ENCODE peak calls at places on chromosomes 7 and 10, in five cellular contexts. M, Z, J, L and C are unnamed samples. For H3K4me1, the result is how much of the 10 kb centered on the place peaks cover.

GRCh38 chr10:2619927-2620326 is 447.4 kb upstream of the PFKP start:
- DNase-seq in M (no peak), Z (no peak), J (no peak), L (no peak), C (no peak)

GRCh38 chr10:88092975-88093374 is 229.6 kb downstream of the PTEN start:
- DNase-seq in M (peak), Z (no peak), J (no peak), L (no peak), C (no peak)

GRCh38 chr10:11300563-11300962 is 282.9 kb downstream of the CELF2 start:
- DNase-seq in M (no peak), Z (no peak), J (no peak), L (no peak), C (no peak)

GRCh38 chr10:93746844-93747284 is 10.9 kb upstream of the LGI1 start:
- DNase-seq in M (no peak), Z (peak), J (no peak), L (no peak), C (no peak)

GRCh38 chr7:13024323-13024722 is 336.9 kb downstream of the ARL4A start:
- DNase-seq in M (no peak), Z (no peak), J (no peak), L (no peak), C (no peak)

GRCh38 chr7:147298611-147299043 is 1182.0 kb downstream of the CNTNAP2 start:
- DNase-seq in M (no peak), Z (peak), J (no peak), L (no peak), C (no peak)

GRCh38 chr10:113947138-113948011 is 92.9 kb downstream of the NHLRC2 start:
- DNase-seq in M (no peak), Z (no peak), J (no peak), L (no peak), C (no peak)

GRCh38 chr7:126495739-126496138 is 757.0 kb downstream of the GRM8 start:
- DNase-seq in M (no peak), Z (no peak), J (no peak), L (no peak), C (no peak)

GRCh38 chr7:88293866-88294265 is 12.8 kb downstream of the STEAP4 start:
- DNase-seq in M (no peak), Z (no peak), J (no peak), L (no peak), C (no peak)

DNA sequence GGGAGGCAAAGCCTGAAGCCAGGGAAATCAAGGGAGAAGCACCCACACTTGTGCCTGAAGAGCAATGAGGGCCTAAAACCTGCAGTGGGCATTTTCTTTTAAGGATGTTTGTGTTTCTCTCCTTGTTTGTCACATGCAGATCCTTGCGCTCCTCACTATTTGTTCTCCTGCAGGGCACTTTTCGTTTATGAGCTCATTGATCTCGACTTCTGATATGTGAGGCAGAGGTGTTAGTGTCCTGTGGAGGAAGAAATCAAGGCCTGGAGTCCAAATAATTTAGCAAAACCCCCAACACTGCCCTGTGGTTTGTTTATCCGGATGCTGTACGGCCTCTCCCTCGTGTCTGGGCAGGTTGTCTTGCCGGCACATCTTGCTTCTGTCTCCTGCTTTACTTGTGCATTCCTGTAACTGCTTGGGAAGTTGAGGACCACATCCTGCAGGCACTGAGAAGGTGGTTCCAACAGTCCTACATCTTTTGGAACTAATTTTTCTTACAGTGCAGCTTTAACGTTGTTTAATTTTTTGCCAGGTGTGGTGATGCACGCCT is 13.7 kb downstream of the UBE3C start:
- DNase-seq in M (no peak), Z (no peak), J (no peak), L (no peak), C (no peak)
- H3K27ac ChIP-seq in M (no peak), Z (no peak), J (no peak), L (no peak), C (no peak)

GRCh38 chr10:14570800-14571199 is 203.9 kb downstream of the FAM107B start:
- DNase-seq in M (no peak), Z (no peak), J (no peak), L (no peak), C (no peak)

GRCh38 chr10:14566498-14566897 is 208.2 kb downstream of the FAM107B start:
- DNase-seq in M (no peak), Z (no peak), J (no peak), L (no peak), C (no peak)

GRCh38 chr10:14567421-14567820 is 207.3 kb downstream of the FAM107B start:
- DNase-seq in M (no peak), Z (no peak), J (no peak), L (no peak), C (no peak)

GRCh38 chr10:14571866-14572507 is 202.7 kb downstream of the FAM107B start:
- DNase-seq in M (no peak), Z (peak), J (peak), L (peak), C (no peak)

DNA sequence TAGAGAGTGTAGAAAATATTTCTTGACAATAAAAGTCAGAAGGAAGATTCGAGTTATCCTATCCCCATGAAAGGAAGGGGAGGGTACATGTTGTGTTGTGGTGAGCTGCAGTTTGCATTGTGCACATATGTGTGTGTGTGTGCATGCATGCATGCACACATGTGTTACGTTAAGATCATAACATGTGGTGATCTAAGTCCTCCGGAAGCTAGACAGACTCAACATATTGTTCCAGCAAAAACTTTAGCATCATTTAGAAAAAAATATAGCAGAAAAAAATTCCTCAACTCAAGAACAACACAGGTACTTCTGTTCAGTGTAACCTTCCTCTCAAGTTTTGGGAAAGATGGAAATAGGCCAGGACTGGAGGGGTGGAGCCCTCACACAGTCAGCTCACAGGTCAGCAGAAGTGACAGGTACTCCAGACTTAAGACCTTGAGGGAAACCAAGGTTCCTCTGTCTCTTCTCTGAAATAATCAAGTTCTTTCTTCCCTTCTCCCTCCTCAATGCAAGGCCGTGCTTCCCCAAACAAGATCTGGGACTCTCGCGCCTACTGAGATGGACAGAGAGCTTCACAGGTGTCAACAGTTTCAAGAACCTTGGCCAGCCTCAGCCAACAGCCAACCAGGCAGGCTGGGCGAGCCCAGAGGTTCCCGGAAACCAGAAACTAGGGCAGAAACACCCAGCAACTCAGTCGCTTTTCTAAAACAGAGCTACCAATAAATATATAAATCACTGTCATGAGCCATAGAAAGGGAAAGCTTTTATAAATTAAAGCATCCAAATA is 205.2 kb downstream of the FAM107B start:
- DNase-seq in M (no peak), Z (no peak), J (no peak), L (no peak), C (no peak)
- H3K4me1 ChIP-seq in M (under half), Z (under half), J (under half), L (under half), C (under half)

DNA sequence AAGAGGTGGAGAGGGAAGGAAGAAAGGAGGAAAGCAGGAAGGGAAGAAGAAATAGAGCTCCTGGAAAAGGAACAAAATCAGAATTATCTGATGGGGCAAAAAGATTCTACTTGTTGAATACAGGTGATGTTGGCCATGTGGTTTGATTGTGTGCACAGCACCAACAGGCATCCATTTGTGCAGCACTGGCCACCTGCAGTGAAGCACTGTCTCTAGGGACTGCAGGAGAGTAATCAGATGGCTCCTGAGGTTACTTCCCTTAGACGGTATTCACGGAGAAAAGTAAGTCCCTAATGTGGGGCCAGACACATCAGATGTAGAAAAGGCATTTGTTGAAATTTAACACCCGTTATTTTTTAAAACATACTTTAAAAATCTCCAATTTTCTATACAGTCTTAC is 135.3 kb upstream of the VIPR2 start:
- DNase-seq in M (no peak), Z (no peak), J (no peak), L (no peak), C (no peak)
- H3K27ac ChIP-seq in M (no peak), Z (no peak), J (no peak), L (no peak), C (no peak)

GRCh38 chr10:79158004-79158340 is 89.2 kb downstream of the ZMIZ1 start:
- DNase-seq in M (no peak), Z (no peak), J (no peak), L (no peak), C (no peak)

GRCh38 chr10:79158402-79159097 is 89.8 kb downstream of the ZMIZ1 start:
- DNase-seq in M (no peak), Z (peak), J (no peak), L (no peak), C (no peak)

GRCh38 chr10:79159141-79159619 is 90.4 kb downstream of the ZMIZ1 start:
- DNase-seq in M (no peak), Z (peak), J (no peak), L (no peak), C (peak)

GRCh38 chr10:79155301-79156081 is 86.7 kb downstream of the ZMIZ1 start:
- DNase-seq in M (peak), Z (peak), J (no peak), L (no peak), C (peak)

DNA sequence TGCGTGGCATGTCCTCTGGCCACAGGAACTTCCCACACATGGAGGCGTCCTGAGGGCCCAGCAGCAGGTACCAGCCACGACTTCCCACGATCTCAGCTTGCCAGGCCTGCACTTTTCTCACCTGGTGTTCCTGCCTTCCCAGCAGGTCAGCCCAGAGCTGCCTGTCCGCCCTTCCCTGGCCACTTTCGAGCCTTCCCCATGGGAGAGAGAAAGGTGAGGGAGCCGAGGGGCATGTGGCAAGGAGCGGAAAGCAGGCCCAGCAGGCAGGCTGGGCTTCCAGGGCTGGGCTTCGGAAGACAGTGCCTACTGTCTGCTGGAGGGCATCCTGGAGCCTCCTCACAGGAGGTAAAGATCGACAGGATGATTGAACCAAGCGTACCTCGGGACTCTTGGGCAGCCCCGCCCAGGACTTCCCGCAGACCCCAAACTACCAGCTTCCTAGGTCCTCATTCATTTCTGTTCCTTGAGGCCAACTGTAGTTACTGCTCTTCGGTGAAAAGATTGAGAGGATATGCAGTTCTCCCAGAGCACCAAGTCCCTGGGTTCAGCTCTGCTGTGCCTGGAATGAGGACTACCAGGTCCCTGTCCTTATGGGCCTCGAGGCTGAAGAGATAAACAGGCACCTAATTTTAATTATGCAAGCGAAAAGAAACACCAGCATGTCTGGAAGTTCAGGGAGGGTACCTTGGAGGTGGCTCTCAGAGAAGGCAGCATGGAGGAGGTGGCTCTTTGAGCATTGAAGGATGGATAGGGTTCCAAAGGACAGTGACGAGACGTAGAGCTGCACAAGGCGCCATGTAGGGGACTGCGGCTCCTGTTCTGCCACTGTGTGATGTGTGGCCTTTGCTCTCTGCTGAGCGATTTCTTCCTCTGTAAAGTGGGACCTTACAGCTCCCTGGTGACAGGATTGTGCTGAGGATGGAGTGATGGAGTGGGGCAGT is 87.8 kb downstream of the ZMIZ1 start:
- DNase-seq in M (no peak), Z (no peak), J (no peak), L (no peak), C (peak)
- H3K4me1 ChIP-seq in M (half or more), Z (half or more), J (half or more), L (under half), C (half or more)

GRCh38 chr7:137989590-137989989 is 12.3 kb downstream of the CREB3L2 start:
- DNase-seq in M (no peak), Z (no peak), J (no peak), L (no peak), C (no peak)

GRCh38 chr7:137990251-137990901 is 11.5 kb downstream of the CREB3L2 start:
- DNase-seq in M (no peak), Z (peak), J (no peak), L (no peak), C (no peak)

GRCh38 chr7:137987563-137987962 is 14.3 kb downstream of the CREB3L2 start:
- DNase-seq in M (no peak), Z (no peak), J (no peak), L (no peak), C (no peak)

GRCh38 chr7:137987968-137988367 is 13.9 kb downstream of the CREB3L2 start:
- DNase-seq in M (no peak), Z (no peak), J (no peak), L (no peak), C (no peak)

DNA sequence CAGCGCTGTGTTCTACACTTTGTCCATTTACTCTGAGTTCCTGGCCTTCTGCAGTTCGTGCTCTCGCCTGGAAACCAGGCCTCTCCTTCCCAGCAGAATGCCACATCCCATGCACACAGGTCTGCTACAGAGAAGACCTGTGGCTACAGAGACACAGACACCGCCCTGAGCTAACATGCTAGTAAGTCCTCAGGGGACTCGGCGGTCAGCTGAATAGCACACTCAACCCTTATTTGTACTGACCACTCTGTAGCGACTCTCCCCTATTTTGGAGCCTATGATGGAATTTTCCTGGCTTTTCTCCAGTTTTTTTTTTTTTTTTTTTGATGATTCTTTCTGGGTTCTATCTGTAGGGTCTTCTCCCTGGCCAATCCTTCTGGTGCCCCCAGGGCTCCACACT is 12.8 kb downstream of the CREB3L2 start:
- DNase-seq in M (no peak), Z (no peak), J (no peak), L (no peak), C (peak)
- H3K27ac ChIP-seq in M (peak), Z (peak), J (peak), L (no peak), C (peak)

GRCh38 chr7:107694395-107694794 is 33.8 kb downstream of the SLC26A4 start:
- DNase-seq in M (no peak), Z (peak), J (no peak), L (no peak), C (no peak)

GRCh38 chr7:107696330-107696946 is 35.8 kb downstream of the SLC26A4 start:
- DNase-seq in M (no peak), Z (no peak), J (no peak), L (no peak), C (no peak)

GRCh38 chr7:107701191-107701590 is 40.6 kb downstream of the SLC26A4 start:
- DNase-seq in M (no peak), Z (no peak), J (no peak), L (no peak), C (no peak)

GRCh38 chr7:107700570-107700969 is 39.9 kb downstream of the SLC26A4 start:
- DNase-seq in M (no peak), Z (peak), J (no peak), L (no peak), C (no peak)

DNA sequence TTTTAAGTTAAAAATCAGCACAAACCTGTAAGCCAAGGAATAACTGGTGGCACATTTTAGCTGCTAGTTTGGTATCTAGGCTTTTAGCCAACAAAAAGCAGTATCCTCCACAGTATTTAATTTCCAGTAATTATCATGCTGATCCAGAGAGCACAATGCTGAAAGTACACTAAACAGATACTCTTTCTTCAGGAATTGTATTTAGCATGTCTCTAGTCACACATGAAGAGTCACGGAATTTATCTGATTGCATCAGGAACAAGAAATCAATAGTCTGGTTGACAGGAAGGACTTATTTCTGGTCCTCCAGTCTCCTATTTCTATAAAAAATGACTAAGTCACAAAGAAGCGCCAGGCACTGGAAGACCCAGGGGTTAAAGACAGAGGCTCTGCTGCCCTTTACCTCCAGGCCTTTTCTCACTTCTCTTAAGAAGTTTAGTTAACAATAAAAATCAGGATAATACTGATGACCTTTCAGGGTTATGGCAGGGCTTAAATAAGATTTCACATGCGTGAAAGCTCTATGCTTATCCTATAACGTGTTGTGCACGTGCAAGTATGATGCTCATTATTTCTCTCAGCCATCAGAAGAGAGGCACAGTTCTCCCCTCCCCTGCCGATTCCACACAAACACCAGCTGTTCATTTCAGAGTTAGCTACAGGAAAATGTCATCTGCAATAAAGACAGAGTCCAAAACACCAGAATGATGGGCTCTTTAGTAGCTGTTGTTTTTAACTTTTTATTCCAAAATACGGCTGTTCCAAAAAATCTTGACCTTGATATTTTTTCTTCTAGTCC is 36.8 kb downstream of the SLC26A4 start:
- DNase-seq in M (no peak), Z (no peak), J (no peak), L (no peak), C (no peak)
- H3K4me1 ChIP-seq in M (under half), Z (under half), J (under half), L (under half), C (under half)

DNA sequence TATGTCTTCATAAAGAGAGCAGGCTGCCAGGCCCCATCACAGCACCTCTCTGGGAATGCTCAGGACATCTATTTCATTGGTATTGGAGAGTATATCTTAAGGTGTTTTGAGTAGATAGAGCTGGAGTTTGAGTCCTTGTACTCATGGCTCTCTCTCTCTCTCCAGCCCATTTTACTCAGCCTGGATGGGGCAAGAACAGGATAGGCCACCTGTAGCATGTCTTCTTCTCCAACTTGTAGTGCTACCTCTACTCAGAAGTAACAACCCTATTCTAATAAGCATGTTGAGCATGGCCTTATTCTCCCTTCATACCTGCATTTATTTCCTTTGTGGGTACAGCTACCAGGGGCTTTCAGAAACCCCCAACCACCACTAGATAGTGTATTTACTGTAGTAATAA is 21.9 kb downstream of the PRLHR start:
- DNase-seq in M (no peak), Z (no peak), J (no peak), L (no peak), C (no peak)
- H3K27ac ChIP-seq in M (no peak), Z (no peak), J (no peak), L (no peak), C (no peak)